ENCODE peak calls at places on chromosomes 13 and 19, in eight cellular contexts. A, F, B, S, D, J, E and H are unnamed samples.
A peak's percentile ranks its signal among the peaks of the same experiment; 100 is the strongest.

GRCh38 chr13:33945477-33945876 is 127.5 kb downstream of the RFC3 start:
- DNase-seq in A (no peak), B (no peak), F (no peak), D (no peak), S (no peak), J (no peak), E (no peak), H (no peak)

GRCh38 chr13:97130201-97130600 is 91.9 kb upstream of the MBNL2 start:
- DNase-seq in J (no peak), F (no peak), E (no peak), A (no peak), B (no peak), D (no peak), S (no peak), H (no peak)

GRCh38 chr19:18650468-18651001 is 13.7 kb downstream of the KLHL26 start:
- DNase-seq in S (peak; percentile 69), F (peak; percentile 90), J (no peak), B (peak; percentile 76), E (no peak), D (peak; percentile 52), A (no peak), H (peak; percentile 87)

GRCh38 chr19:47378246-47378645 is 29.1 kb downstream of the DHX34 start:
- DNase-seq in A (no peak), F (no peak), D (no peak), E (no peak), S (no peak), B (no peak), J (no peak), H (no peak)

GRCh38 chr13:33179463-33179862 is 106.1 kb downstream of the STARD13 start:
- DNase-seq in B (no peak), S (no peak), E (no peak), F (no peak), A (no peak), J (no peak), D (no peak), H (no peak)

GRCh38 chr13:46951516-46951915 is 54.7 kb upstream of the HTR2A start:
- DNase-seq in J (no peak), D (peak; percentile 13), B (no peak), E (no peak), F (no peak), A (no peak), S (no peak), H (no peak)

GRCh38 chr19:2043269-2043641 is 7.8 kb downstream of the MKNK2 start:
- DNase-seq in S (no peak), E (no peak), F (peak; percentile 53), J (no peak), D (no peak), B (peak; percentile 51), A (no peak), H (no peak)

GRCh38 chr13:42396501-42396900 is 124.5 kb downstream of the AKAP11 start:
- DNase-seq in B (no peak), J (no peak), F (no peak), E (no peak), S (no peak), D (no peak), A (no peak), H (no peak)

GRCh38 chr13:113584870-113585671 is 518 bp downstream of the TFDP1 start:
- DNase-seq in D (no peak), J (peak; percentile 18), E (peak; percentile 36), F (peak; percentile 40), B (no peak), A (no peak), S (no peak), H (peak; percentile 71)